ENCODE peak calls at places on chromosome 19, in four cellular contexts. One of them, this sample, is unnamed.
A peak's percentile ranks its signal among the peaks of the same experiment; 100 is the strongest.

GRCh38 chr19:47494211-47494547 is 10.2 kb upstream of the KPTN start:
- DNase-seq in psoas muscle: no peak
- DNase-seq in fibroblast of the aortic adventitia: no peak
- DNase-seq in body of pancreas: no peak
- DNase-seq in this sample: no peak

GRCh38 chr19:27748551-27749152 is 1464.3 kb downstream of the UQCRFS1 start:
- DNase-seq in psoas muscle: no peak
- DNase-seq in fibroblast of the aortic adventitia: no peak
- DNase-seq in body of pancreas: no peak
- DNase-seq in this sample: no peak

GRCh38 chr19:18205180-18205915 is 1.5 kb upstream of the RAB3A start:
- DNase-seq in psoas muscle: peak; percentile 85
- DNase-seq in fibroblast of the aortic adventitia: peak; percentile 79
- DNase-seq in body of pancreas: peak; percentile 65
- DNase-seq in this sample: peak; percentile 58

GRCh38 chr19:42323852-42324654 is 1.4 kb upstream of the MEGF8 start:
- DNase-seq in psoas muscle: no peak
- DNase-seq in fibroblast of the aortic adventitia: no peak
- DNase-seq in body of pancreas: peak; percentile 22
- DNase-seq in this sample: no peak

GRCh38 chr19:16569609-16570320 is 2.5 kb downstream of the SLC35E1 start:
- DNase-seq in psoas muscle: no peak
- DNase-seq in body of pancreas: peak; percentile 66
- DNase-seq in fibroblast of the aortic adventitia: no peak
- DNase-seq in this sample: no peak

GRCh38 chr19:17489392-17490030 is 19.2 kb downstream of the SLC27A1 start:
- DNase-seq in fibroblast of the aortic adventitia: no peak
- DNase-seq in psoas muscle: no peak
- DNase-seq in body of pancreas: no peak
- DNase-seq in this sample: no peak

GRCh38 chr19:23817519-23817918 is 58.8 kb upstream of the ZNF681 start:
- DNase-seq in fibroblast of the aortic adventitia: no peak
- DNase-seq in body of pancreas: peak; percentile 18
- DNase-seq in psoas muscle: no peak
- DNase-seq in this sample: peak; percentile 49

GRCh38 chr19:4694211-4694987 is 24.3 kb upstream of the MYDGF start:
- DNase-seq in psoas muscle: peak; percentile 89
- DNase-seq in body of pancreas: no peak
- DNase-seq in fibroblast of the aortic adventitia: peak; percentile 89
- DNase-seq in this sample: peak; percentile 44

GRCh38 chr19:40907968-40908735 is 26.1 kb upstream of the CYP2A7 start:
- DNase-seq in psoas muscle: no peak
- DNase-seq in body of pancreas: peak; percentile 50
- DNase-seq in fibroblast of the aortic adventitia: no peak
- DNase-seq in this sample: no peak

GRCh38 chr19:17975032-17975431 is 8.1 kb downstream of the KCNN1 start:
- DNase-seq in body of pancreas: no peak
- DNase-seq in fibroblast of the aortic adventitia: no peak
- DNase-seq in psoas muscle: no peak
- DNase-seq in this sample: no peak

GRCh38 chr19:45468159-45468651 is 409 bp downstream of the FOSB start:
- DNase-seq in fibroblast of the aortic adventitia: no peak
- DNase-seq in body of pancreas: peak; percentile 55
- DNase-seq in psoas muscle: peak; percentile 40
- DNase-seq in this sample: no peak

GRCh38 chr19:13031917-13032623 is 36.8 kb downstream of the NFIX start:
- DNase-seq in body of pancreas: no peak
- DNase-seq in fibroblast of the aortic adventitia: peak; percentile 62
- DNase-seq in psoas muscle: peak; percentile 60
- DNase-seq in this sample: no peak

GRCh38 chr19:13032837-13033236 is 37.6 kb downstream of the NFIX start:
- DNase-seq in fibroblast of the aortic adventitia: no peak
- DNase-seq in psoas muscle: no peak
- DNase-seq in body of pancreas: no peak
- DNase-seq in this sample: no peak

GRCh38 chr19:13034636-13035035 is 39.4 kb downstream of the NFIX start:
- DNase-seq in fibroblast of the aortic adventitia: peak; percentile 39
- DNase-seq in psoas muscle: no peak
- DNase-seq in body of pancreas: no peak
- DNase-seq in this sample: no peak

GRCh38 chr19:13033819-13034611 is 38.7 kb downstream of the NFIX start:
- DNase-seq in body of pancreas: peak; percentile 84
- DNase-seq in psoas muscle: peak; percentile 85
- DNase-seq in fibroblast of the aortic adventitia: peak; percentile 84
- DNase-seq in this sample: peak; percentile 79

DNA sequence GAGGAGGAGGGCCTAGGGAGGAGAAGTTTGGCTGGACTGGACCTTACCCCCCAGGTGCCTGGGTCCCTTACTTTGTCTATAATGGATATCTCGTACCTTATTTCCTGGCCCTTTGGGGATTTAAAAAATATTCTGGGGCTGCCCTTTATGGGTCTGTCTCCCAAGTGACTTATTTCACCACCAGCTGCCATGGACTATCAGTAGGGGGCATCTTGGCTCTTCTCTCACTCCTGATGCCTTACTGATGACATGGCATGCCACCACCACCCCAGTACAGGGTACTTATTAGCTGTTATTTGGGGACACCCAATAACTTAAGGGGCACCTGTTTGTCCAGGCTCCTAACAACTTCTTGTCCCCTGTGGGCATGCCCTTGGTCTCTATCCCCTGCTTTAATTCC is 38.0 kb downstream of the NFIX start:
- DNase-seq in fibroblast of the aortic adventitia: no peak
- DNase-seq in psoas muscle: no peak
- DNase-seq in body of pancreas: no peak
- DNase-seq in this sample: no peak
- TF ChIP-seq CTCF in fibroblast of the aortic adventitia: peak; percentile 36
- TF ChIP-seq CTCF in psoas muscle: no peak
- TF ChIP-seq CTCF in body of pancreas: no peak
- TF ChIP-seq CTCF in this sample: peak; percentile 22

GRCh38 chr19:10332158-10332964 is 968 bp downstream of the RAVER1 start:
- DNase-seq in body of pancreas: no peak
- DNase-seq in fibroblast of the aortic adventitia: no peak
- DNase-seq in psoas muscle: no peak
- DNase-seq in this sample: no peak
- TF ChIP-seq CTCF in body of pancreas: no peak
- TF ChIP-seq CTCF in fibroblast of the aortic adventitia: no peak
- TF ChIP-seq CTCF in psoas muscle: no peak
- TF ChIP-seq CTCF in this sample: peak; percentile 24

GRCh38 chr19:15249560-15249874 is 17.3 kb upstream of the EPHX3 start:
- DNase-seq in fibroblast of the aortic adventitia: no peak
- DNase-seq in psoas muscle: no peak
- DNase-seq in body of pancreas: no peak
- DNase-seq in this sample: no peak
- TF ChIP-seq CTCF in fibroblast of the aortic adventitia: no peak
- TF ChIP-seq CTCF in psoas muscle: no peak
- TF ChIP-seq CTCF in body of pancreas: no peak
- TF ChIP-seq CTCF in this sample: no peak

DNA sequence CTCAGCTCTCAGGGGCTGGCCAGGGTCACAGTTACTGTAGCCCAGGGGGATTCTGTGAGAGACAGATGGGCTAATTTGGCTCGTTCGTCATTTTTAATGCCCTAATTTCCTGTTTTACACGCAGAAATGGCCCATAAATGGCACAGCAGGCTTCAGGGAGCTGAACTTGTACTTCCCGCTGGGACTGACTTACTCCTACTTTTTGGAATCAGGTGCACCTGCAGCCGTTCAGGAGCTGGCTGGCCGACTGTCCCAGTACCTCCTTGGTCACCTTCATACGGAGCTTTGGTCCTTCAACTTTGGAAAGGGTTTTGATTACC is 62.4 kb upstream of the URI1 start:
- DNase-seq in body of pancreas: no peak
- DNase-seq in fibroblast of the aortic adventitia: no peak
- DNase-seq in psoas muscle: no peak
- DNase-seq in this sample: no peak
- TF ChIP-seq CTCF in body of pancreas: no peak
- TF ChIP-seq CTCF in fibroblast of the aortic adventitia: no peak
- TF ChIP-seq CTCF in psoas muscle: no peak
- TF ChIP-seq CTCF in this sample: no peak

DNA sequence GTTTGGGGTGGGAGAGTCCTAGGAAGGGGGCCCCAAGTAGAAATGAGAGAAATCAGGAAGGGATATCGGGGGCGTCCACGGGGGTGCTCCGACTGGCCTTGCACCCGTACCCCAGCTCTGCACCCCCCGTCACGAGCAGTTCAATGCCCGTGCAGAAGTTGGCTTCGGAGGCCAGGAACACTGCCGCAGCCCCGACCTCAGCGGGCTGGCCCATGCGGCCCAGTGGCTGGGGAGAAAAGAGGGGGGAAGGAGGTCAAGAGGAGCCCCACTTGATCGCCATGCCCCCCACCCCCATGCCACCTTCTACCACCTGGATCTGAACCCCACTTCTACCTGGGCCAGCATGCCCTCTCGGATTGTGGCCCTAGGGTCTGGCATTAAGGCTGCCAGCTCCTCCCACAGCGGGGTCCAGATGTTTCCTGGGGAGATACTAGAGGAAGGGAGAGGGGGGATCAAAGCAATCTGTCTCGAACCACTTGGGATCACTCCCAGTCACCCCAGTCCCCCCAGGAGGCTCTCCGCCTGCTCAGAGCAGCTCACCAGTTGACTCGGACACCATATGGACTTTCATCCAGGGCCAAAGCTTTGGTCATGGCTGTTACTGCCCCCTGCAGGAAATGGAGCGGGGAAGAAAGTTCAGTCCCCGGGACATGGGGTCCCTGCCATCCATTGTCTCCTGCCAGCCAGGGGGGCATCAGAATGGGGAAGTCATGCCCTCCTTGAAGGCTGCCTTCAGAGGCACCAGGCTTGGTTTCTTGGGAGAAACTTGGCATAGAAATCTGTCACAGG is 2.5 kb upstream of the BCAT2 start:
- DNase-seq in fibroblast of the aortic adventitia: no peak
- DNase-seq in body of pancreas: no peak
- DNase-seq in psoas muscle: no peak
- DNase-seq in this sample: no peak
- TF ChIP-seq CTCF in fibroblast of the aortic adventitia: no peak
- TF ChIP-seq CTCF in body of pancreas: peak; percentile 24
- TF ChIP-seq CTCF in psoas muscle: no peak
- TF ChIP-seq CTCF in this sample: peak; percentile 41

DNA sequence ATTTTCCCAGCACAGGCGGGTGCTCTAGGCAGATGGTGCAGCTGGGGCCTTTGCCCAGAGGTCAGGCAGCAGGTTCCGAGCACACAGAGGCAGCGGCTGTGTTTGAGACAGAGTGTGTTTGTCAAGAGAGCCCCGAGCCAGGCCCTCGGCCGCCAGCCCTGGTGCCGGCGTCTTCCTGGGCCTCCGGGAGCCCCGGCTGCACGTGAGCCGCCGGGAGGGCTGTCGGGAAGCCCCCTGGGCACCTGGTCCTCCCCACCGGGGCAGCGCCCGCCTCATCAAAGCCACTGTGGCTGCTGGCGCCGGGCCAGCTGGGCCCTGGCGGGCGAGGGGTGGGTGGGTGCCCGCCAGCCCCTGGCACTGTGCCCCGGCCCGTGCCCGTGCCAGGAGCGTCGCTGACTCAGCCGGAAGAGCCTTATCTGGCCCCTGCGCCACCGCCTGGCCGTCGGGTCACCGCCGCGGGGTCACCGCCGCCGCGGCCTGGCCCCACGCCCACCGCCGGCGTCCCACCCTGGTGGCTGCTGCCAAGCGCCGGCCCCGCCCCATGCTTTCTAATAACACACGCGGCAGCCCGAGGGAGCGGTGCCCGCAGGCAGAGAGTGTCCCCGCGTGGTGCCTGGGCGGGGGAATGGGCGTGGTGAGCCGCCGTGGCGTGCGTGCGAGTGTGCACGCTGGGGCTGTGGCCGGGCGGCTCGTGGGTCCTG is 14.9 kb downstream of the ARID3A start:
- DNase-seq in psoas muscle: peak; percentile 75
- DNase-seq in body of pancreas: peak; percentile 81
- DNase-seq in fibroblast of the aortic adventitia: peak; percentile 83
- DNase-seq in this sample: peak; percentile 85
- TF ChIP-seq CTCF in psoas muscle: no peak
- TF ChIP-seq CTCF in body of pancreas: no peak
- TF ChIP-seq CTCF in fibroblast of the aortic adventitia: no peak
- TF ChIP-seq CTCF in this sample: no peak

GRCh38 chr19:21812448-21812847 is 23.5 kb downstream of the ZNF43 start:
- DNase-seq in psoas muscle: no peak
- DNase-seq in body of pancreas: no peak
- DNase-seq in fibroblast of the aortic adventitia: no peak
- DNase-seq in this sample: no peak
- TF ChIP-seq CTCF in psoas muscle: no peak
- TF ChIP-seq CTCF in body of pancreas: no peak
- TF ChIP-seq CTCF in fibroblast of the aortic adventitia: no peak
- TF ChIP-seq CTCF in this sample: no peak

DNA sequence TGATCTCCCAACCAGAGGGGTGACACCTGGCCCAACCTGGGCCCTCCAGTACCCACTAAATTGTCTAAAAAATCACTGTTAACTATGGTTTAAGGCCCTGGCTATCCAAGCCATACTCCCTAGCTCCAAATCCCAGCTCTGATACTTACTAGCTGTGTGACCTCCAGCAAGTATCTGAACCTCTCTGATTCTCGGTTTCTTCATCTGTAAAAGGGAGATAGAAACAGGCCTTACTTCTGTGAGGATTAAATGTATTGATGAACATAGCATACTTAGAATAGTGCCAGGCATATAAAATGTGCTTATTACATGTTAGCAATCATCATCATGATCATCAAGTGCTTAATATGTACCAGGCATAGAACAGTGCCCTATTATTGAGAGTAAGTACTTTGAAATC is 4.7 kb downstream of the LRFN1 start:
- DNase-seq in psoas muscle: no peak
- DNase-seq in fibroblast of the aortic adventitia: no peak
- DNase-seq in body of pancreas: no peak
- DNase-seq in this sample: no peak
- TF ChIP-seq CTCF in psoas muscle: no peak
- TF ChIP-seq CTCF in fibroblast of the aortic adventitia: no peak
- TF ChIP-seq CTCF in body of pancreas: no peak
- TF ChIP-seq CTCF in this sample: no peak

GRCh38 chr19:32039446-32039845 is 306.0 kb upstream of the ZNF507 start:
- DNase-seq in fibroblast of the aortic adventitia: no peak
- DNase-seq in body of pancreas: no peak
- DNase-seq in psoas muscle: no peak
- DNase-seq in this sample: no peak

GRCh38 chr19:32040246-32040645 is 305.2 kb upstream of the ZNF507 start:
- DNase-seq in body of pancreas: no peak
- DNase-seq in psoas muscle: no peak
- DNase-seq in fibroblast of the aortic adventitia: no peak
- DNase-seq in this sample: no peak

GRCh38 chr19:32037998-32038732 is 307.2 kb upstream of the ZNF507 start:
- DNase-seq in body of pancreas: no peak
- DNase-seq in fibroblast of the aortic adventitia: no peak
- DNase-seq in psoas muscle: no peak
- DNase-seq in this sample: no peak

DNA sequence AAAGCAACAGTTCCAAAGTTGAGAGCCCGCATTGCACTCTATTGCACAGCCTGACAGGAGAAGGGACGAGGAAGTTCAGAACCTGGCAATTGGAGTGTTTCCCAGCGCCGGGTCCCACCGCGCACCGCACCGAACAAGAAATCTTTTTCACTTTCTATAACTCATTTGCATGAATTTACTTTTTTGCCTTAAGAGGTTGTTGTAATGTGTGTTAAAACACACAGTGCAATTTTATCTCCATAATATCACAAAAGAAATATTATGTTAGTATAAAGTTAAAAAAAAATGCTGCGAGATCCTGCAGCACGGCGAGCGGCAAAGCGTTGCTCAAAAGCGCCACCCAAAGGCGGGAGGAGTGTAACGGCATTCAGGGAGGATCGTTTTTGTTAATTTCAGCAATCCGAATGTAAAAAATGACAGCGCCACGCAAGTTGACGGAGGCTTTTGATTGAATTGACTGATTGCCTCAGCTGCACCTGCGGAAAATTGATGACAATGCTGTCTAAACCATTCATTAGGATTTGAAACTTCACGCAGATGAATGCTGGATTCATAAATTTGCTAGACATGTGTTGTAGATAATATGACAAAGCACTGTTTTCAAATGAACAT is 303.6 kb upstream of the ZNF507 start:
- DNase-seq in psoas muscle: peak; percentile 22
- DNase-seq in fibroblast of the aortic adventitia: peak; percentile 41
- DNase-seq in body of pancreas: peak; percentile 45
- DNase-seq in this sample: peak; percentile 60
- TF ChIP-seq CTCF in psoas muscle: peak; percentile 42
- TF ChIP-seq CTCF in fibroblast of the aortic adventitia: peak; percentile 80
- TF ChIP-seq CTCF in body of pancreas: peak; percentile 61
- TF ChIP-seq CTCF in this sample: peak; percentile 84